ENCODE peak calls at places on chromosomes 11 and 22, in four cellular contexts. X is tibial nerve; D is naive thymus-derived CD4-positive, alpha-beta T cell; H is fibroblast of lung. A is an unnamed sample. For H3K9me3, the result is how much of the 10 kb centered on the place peaks cover.

GRCh38 chr11:62489204-62489603 is 57.4 kb downstream of the AHNAK start:
- DNase-seq in X (no peak), D (no peak), H (peak), A (no peak)

GRCh38 chr22:37505989-37506388 is 13.2 kb downstream of the CARD10 start:
- DNase-seq in X (no peak), D (no peak), H (no peak), A (no peak)

GRCh38 chr22:37329239-37330140 is 47.2 kb downstream of the CYTH4 start:
- DNase-seq in X (no peak), D (no peak), H (peak), A (no peak)

GRCh38 chr11:6297831-6298230 is 22.5 kb downstream of the CAVIN3 start:
- DNase-seq in X (peak), D (no peak), H (no peak), A (no peak)

GRCh38 chr11:44622190-44622650 is 56.8 kb downstream of the CD82 start:
- DNase-seq in X (no peak), D (no peak), H (no peak), A (peak)

GRCh38 chr11:26134481-26135355 is 197.2 kb upstream of the ANO3 start:
- DNase-seq in X (no peak), D (no peak), H (peak), A (no peak)

GRCh38 chr11:117072517-117073218 is 25.6 kb downstream of the SIK3 start:
- DNase-seq in X (no peak), D (no peak), H (peak), A (no peak)

GRCh38 chr22:45550416-45550815 is 47.7 kb downstream of the FBLN1 start:
- DNase-seq in X (no peak), D (no peak), H (no peak), A (no peak)

GRCh38 chr11:76808158-76808557 is 25.0 kb downstream of the TSKU start:
- DNase-seq in X (no peak), D (no peak), H (no peak), A (no peak)

GRCh38 chr22:39579909-39580571 is 9.5 kb downstream of the CACNA1I start:
- DNase-seq in X (no peak), D (no peak), H (no peak), A (no peak)

GRCh38 chr22:37740455-37741311 is 43.8 kb downstream of the TRIOBP start:
- DNase-seq in X (no peak), D (no peak), H (no peak), A (no peak)

GRCh38 chr11:11027271-11027670 is 169.4 kb upstream of the ZBED5 start:
- DNase-seq in X (no peak), D (no peak), H (peak), A (no peak)

GRCh38 chr11:115466122-115466521 is 38.1 kb downstream of the CADM1 start:
- DNase-seq in X (no peak), D (no peak), H (no peak), A (no peak)

GRCh38 chr11:122024278-122024677 is 91.7 kb downstream of the BLID start:
- DNase-seq in X (no peak), D (no peak), H (no peak), A (no peak)

GRCh38 chr11:65843811-65844210 is 10.0 kb downstream of the SNX32 start:
- DNase-seq in X (no peak), D (no peak), H (no peak), A (no peak)

GRCh38 chr11:118398797-118399564 is 2.4 kb upstream of the ATP5MG start:
- DNase-seq in X (no peak), D (peak), H (no peak), A (peak)

GRCh38 chr11:78420796-78421209 is 3.2 kb upstream of the GAB2 start:
- DNase-seq in X (peak), D (no peak), H (peak), A (no peak)

GRCh38 chr11:125062931-125063428 is at the start of gene SLC37A2:
- DNase-seq in X (peak), D (peak), H (peak), A (no peak)

DNA sequence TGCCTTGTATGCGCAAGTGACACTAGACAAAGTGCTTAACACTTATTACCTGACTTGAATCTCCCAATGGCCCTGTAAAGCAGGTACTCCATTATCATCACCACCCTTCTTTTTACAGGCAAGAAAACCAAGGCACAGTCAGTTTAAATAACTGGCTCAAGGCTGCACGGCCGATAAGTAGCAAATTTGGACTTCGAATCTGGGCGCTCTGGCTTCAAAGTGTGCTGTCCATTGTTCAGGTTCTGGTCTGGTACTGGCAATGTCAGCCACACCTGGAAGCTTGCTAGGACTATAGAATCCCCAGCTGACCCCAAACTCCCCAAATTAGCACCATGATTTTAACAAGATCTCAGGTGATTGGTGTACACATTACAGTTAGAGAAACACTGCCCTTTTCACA is 19.3 kb upstream of the EHF start:
- DNase-seq in X (no peak), D (no peak), H (no peak), A (no peak)
- H3K9me3 ChIP-seq in X (under half), D (under half), H (under half), A (under half)

GRCh38 chr22:49295851-49296560 is 531.7 kb downstream of the BRD1 start:
- DNase-seq in X (no peak), D (no peak), H (no peak), A (no peak)

GRCh38 chr22:49298834-49299750 is 528.6 kb downstream of the BRD1 start:
- DNase-seq in X (no peak), D (no peak), H (no peak), A (no peak)

GRCh38 chr22:49296561-49296960 is 531.1 kb downstream of the BRD1 start:
- DNase-seq in X (no peak), D (no peak), H (no peak), A (no peak)

GRCh38 chr22:49297871-49298721 is 529.6 kb downstream of the BRD1 start:
- DNase-seq in X (no peak), D (no peak), H (no peak), A (no peak)

DNA sequence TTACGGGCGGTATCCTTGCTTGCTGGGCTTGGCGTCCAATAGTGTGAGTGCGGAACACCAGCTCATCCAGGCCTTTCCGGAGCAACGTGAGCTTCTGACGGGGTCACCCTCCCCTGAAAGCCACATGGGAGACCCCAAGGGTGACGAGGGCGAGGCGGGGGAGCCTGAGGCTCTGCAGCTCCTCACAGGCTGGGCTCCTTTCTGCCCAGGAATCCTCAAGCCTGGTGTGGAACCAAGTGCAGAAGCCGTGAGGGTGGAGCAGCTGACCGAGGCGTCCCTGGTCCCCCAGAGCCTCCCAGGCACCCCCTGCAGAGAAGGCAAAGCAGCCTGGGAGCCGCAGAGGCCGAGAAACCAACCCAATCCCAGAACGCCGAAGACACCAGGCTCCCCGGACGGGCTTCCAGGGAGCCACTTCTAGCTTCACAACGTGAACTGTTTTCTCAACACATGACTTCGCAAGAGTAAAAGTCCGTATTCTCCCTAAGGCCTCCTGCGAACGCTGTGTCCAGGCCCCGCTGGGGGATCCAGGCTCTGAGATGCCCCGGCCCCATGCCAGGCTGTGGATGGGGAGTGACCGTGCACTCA is 530.3 kb downstream of the BRD1 start:
- DNase-seq in X (no peak), D (no peak), H (no peak), A (no peak)
- H3K9me3 ChIP-seq in X (under half), D (under half), H (under half), A (under half)

DNA sequence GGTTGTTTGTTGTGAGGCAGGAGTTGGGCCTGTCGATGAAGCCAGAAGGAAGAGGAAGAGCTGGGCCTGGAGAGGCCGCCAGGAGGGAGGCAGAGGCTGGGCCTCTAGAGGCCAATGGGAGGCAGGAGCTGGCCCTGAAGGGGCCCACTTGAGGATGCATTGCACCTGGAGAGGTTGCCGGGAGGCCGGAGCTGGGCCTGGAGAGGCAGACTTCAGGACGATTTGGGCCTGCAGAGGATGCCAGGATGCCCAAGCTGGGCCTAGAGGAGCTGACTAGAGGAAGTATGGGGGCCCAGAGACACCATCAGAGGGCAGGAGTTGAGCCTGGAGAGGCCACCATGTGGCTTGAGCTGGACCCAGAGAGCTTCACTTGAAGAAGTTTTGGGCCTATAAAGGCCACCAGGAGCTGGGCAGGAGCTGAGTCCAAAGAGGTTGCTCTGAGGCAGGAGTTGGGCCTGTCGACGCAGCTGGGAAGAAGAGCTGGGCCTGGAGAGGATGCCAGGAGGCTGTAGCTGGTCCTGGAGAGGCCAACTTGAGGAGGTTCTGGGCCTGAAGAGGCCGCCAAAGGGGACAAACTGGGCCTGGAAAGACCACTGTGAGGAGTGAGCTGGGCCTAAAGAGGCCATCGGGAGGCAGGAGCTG is 39.0 kb downstream of the OR4C45 start:
- DNase-seq in X (no peak), D (no peak), H (no peak), A (no peak)
- H3K9me3 ChIP-seq in X (under half), D (under half), H (under half), A (under half)

DNA sequence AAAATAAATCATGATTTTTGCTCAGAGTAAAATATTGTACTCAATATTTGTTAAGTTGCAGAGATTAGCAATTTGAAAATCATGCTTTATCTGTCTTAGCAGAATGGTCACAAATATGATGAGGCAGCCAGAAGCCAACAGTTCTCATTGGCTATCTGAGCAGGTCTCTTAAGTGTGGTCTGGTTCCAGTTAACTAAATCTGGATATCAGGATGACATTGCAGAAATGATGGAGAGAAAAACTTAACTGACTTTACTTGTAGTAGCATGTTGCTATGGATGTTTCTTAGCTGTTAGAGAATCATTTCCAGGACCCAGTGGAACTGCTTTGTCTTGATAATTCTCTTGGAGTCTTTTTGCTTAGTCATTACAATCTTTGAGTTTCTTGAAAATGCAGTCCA is 1070.3 kb downstream of the JRKL start:
- DNase-seq in X (no peak), D (no peak), H (no peak), A (no peak)
- H3K9me3 ChIP-seq in X (under half), D (under half), H (under half), A (under half)

DNA sequence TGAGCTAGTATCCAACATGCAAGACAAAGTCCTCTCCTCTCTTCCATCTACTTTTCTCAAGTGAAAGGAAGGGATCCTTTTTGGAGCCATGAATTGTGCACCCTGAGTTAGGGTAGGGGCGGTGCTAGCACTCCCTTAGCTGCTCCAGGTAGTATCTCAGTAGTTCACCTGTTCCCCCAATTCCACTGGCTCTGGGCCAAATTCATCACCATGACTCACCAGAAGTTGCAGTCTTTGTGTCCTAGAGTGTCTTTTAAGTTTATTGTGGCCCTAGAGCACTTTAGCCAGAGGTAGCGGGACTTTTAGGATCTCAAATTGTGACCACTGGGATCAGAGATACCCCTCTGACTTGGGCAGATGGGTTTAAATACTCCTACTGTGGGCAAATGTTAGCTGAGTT is 398.6 kb upstream of the ANO5 start:
- DNase-seq in X (no peak), D (no peak), H (no peak), A (no peak)
- H3K9me3 ChIP-seq in X (under half), D (under half), H (under half), A (under half)

GRCh38 chr22:48398181-48398905 is 1429.3 kb downstream of the BRD1 start:
- DNase-seq in X (no peak), D (no peak), H (no peak), A (no peak)
- H3K9me3 ChIP-seq in X (under half), D (under half), H (under half), A (under half)

A was measured in T-helper 17 cell.